ENCODE peak calls at places on chromosome 17, in nine cellular contexts. One of them, this sample, is unnamed.

GRCh38 chr17:11487469-11487868 is 110.8 kb upstream of the DNAH9 start:
- DNase-seq in neuronal stem cell: peak; percentile 53
- DNase-seq in sigmoid colon: no peak
- DNase-seq in heart right ventricle: no peak
- DNase-seq in thoracic aorta: no peak
- DNase-seq in cardiac muscle cell: no peak
- DNase-seq in uterus: no peak
- DNase-seq in CD8-positive, alpha-beta T cell: no peak
- DNase-seq in transverse colon: no peak
- DNase-seq in this sample: no peak

GRCh38 chr17:8365143-8365542 is 11.4 kb downstream of the KRABD2 start:
- DNase-seq in transverse colon: no peak
- DNase-seq in uterus: no peak
- DNase-seq in thoracic aorta: no peak
- DNase-seq in sigmoid colon: no peak
- DNase-seq in CD8-positive, alpha-beta T cell: no peak
- DNase-seq in cardiac muscle cell: peak; percentile 39
- DNase-seq in neuronal stem cell: no peak
- DNase-seq in heart right ventricle: no peak
- DNase-seq in this sample: no peak

GRCh38 chr17:74417178-74418045 is 14.5 kb upstream of the GPRC5C start:
- DNase-seq in thoracic aorta: no peak
- DNase-seq in heart right ventricle: no peak
- DNase-seq in sigmoid colon: no peak
- DNase-seq in transverse colon: peak; percentile 55
- DNase-seq in uterus: no peak
- DNase-seq in cardiac muscle cell: peak; percentile 40
- DNase-seq in CD8-positive, alpha-beta T cell: no peak
- DNase-seq in neuronal stem cell: no peak
- DNase-seq in this sample: no peak

GRCh38 chr17:63446218-63446980 is at the start of gene CYB561:
- DNase-seq in CD8-positive, alpha-beta T cell: peak; percentile 45
- DNase-seq in thoracic aorta: no peak
- DNase-seq in transverse colon: peak; percentile 91
- DNase-seq in cardiac muscle cell: peak; percentile 79
- DNase-seq in uterus: peak; percentile 77
- DNase-seq in sigmoid colon: peak; percentile 89
- DNase-seq in heart right ventricle: peak; percentile 82
- DNase-seq in neuronal stem cell: peak; percentile 62
- DNase-seq in this sample: peak; percentile 75

GRCh38 chr17:19619705-19620325 is 28.7 kb upstream of the ALDH3A2 start:
- DNase-seq in transverse colon: no peak
- DNase-seq in neuronal stem cell: no peak
- DNase-seq in thoracic aorta: no peak
- DNase-seq in heart right ventricle: no peak
- DNase-seq in sigmoid colon: no peak
- DNase-seq in cardiac muscle cell: no peak
- DNase-seq in uterus: no peak
- DNase-seq in CD8-positive, alpha-beta T cell: no peak
- DNase-seq in this sample: no peak

GRCh38 chr17:50392621-50393020 is 4.7 kb downstream of the LRRC59 start:
- DNase-seq in uterus: no peak
- DNase-seq in cardiac muscle cell: no peak
- DNase-seq in sigmoid colon: no peak
- DNase-seq in transverse colon: no peak
- DNase-seq in neuronal stem cell: no peak
- DNase-seq in thoracic aorta: no peak
- DNase-seq in CD8-positive, alpha-beta T cell: no peak
- DNase-seq in heart right ventricle: no peak
- DNase-seq in this sample: no peak

GRCh38 chr17:51439395-51440229 is 179.3 kb downstream of the UTP18 start:
- DNase-seq in transverse colon: no peak
- DNase-seq in sigmoid colon: no peak
- DNase-seq in neuronal stem cell: no peak
- DNase-seq in cardiac muscle cell: no peak
- DNase-seq in heart right ventricle: no peak
- DNase-seq in thoracic aorta: no peak
- DNase-seq in CD8-positive, alpha-beta T cell: no peak
- DNase-seq in uterus: no peak
- DNase-seq in this sample: no peak

GRCh38 chr17:81419333-81419885 is 24.2 kb downstream of the BAHCC1 start:
- DNase-seq in heart right ventricle: peak; percentile 93
- DNase-seq in neuronal stem cell: no peak
- DNase-seq in transverse colon: peak; percentile 82
- DNase-seq in uterus: peak; percentile 94
- DNase-seq in CD8-positive, alpha-beta T cell: no peak
- DNase-seq in cardiac muscle cell: peak; percentile 99
- DNase-seq in thoracic aorta: peak; percentile 87
- DNase-seq in sigmoid colon: peak; percentile 96
- DNase-seq in this sample: no peak

GRCh38 chr17:75845058-75845711 is 981 bp upstream of the UNC13D start:
- DNase-seq in neuronal stem cell: peak; percentile 59
- DNase-seq in heart right ventricle: peak; percentile 86
- DNase-seq in cardiac muscle cell: peak; percentile 69
- DNase-seq in transverse colon: peak; percentile 91
- DNase-seq in thoracic aorta: peak; percentile 76
- DNase-seq in uterus: peak; percentile 69
- DNase-seq in CD8-positive, alpha-beta T cell: peak; percentile 29
- DNase-seq in sigmoid colon: peak; percentile 90
- DNase-seq in this sample: peak; percentile 73

GRCh38 chr17:50822550-50822949 is 12.8 kb upstream of the WFIKKN2 start:
- DNase-seq in neuronal stem cell: no peak
- DNase-seq in uterus: no peak
- DNase-seq in cardiac muscle cell: no peak
- DNase-seq in transverse colon: no peak
- DNase-seq in thoracic aorta: no peak
- DNase-seq in heart right ventricle: no peak
- DNase-seq in CD8-positive, alpha-beta T cell: no peak
- DNase-seq in sigmoid colon: no peak
- DNase-seq in this sample: no peak

GRCh38 chr17:62732125-62732524 is 76.0 kb downstream of the MARCHF10 start:
- DNase-seq in sigmoid colon: no peak
- DNase-seq in cardiac muscle cell: no peak
- DNase-seq in CD8-positive, alpha-beta T cell: no peak
- DNase-seq in transverse colon: no peak
- DNase-seq in uterus: no peak
- DNase-seq in neuronal stem cell: no peak
- DNase-seq in thoracic aorta: no peak
- DNase-seq in heart right ventricle: no peak
- DNase-seq in this sample: no peak

GRCh38 chr17:27531469-27531948 is 75.3 kb downstream of the KSR1 start:
- DNase-seq in cardiac muscle cell: no peak
- DNase-seq in uterus: no peak
- DNase-seq in sigmoid colon: peak; percentile 60
- DNase-seq in CD8-positive, alpha-beta T cell: no peak
- DNase-seq in thoracic aorta: no peak
- DNase-seq in neuronal stem cell: no peak
- DNase-seq in transverse colon: no peak
- DNase-seq in heart right ventricle: no peak
- DNase-seq in this sample: no peak
- H3K4me1 ChIP-seq in cardiac muscle cell: peaks cover 26% of the 10 kb centered on the region
- H3K4me1 ChIP-seq in uterus: peaks cover 9% of the 10 kb centered on the region
- H3K4me1 ChIP-seq in sigmoid colon: peaks cover 36% of the 10 kb centered on the region
- H3K4me1 ChIP-seq in CD8-positive, alpha-beta T cell: peaks cover 4% of the 10 kb centered on the region
- H3K4me1 ChIP-seq in thoracic aorta: peaks cover 47% of the 10 kb centered on the region
- H3K4me1 ChIP-seq in neuronal stem cell: peaks cover 15% of the 10 kb centered on the region
- H3K4me1 ChIP-seq in transverse colon: peaks cover 32% of the 10 kb centered on the region
- H3K4me1 ChIP-seq in heart right ventricle: peaks cover 9% of the 10 kb centered on the region
- H3K4me1 ChIP-seq in this sample: peaks cover 5% of the 10 kb centered on the region

DNA sequence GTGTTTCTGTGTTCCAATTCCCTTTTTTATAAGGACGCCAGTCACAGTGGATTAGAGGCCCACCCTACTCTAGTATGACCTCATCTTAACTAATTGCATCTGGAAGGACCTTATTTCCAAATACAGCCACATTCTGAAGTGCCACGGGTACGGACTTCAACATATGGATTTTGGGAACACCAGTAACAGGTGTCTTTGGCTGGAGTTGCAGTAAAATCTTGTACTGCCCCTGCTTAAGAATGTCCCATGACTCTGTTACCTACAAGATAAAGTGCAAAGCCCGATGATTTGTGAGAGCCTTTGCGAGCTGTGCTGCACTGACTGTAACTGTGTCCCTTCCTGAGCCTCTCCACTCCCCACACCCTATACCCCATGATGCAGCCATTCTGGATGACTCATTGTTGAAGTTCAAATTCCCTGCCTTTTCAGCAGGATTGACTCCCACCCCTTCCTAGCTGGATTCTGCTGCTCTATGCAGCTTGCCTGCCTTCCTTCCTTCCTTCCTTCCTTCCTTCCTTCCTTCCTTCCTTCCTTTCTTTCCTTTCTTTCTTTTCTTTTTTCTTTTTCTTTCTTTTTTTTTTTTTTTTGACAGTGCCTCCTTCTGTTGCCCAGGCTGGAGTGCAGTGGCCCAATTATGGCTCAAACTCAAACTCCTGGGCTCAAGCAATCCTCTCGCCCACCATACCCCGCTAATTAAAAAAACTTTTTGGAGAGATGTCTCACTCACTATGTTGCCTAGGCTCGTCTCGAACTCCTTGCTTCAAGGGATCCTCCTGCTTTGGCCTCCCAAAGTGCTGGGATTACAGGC is 2.1 kb downstream of the HCRT start:
- DNase-seq in transverse colon: no peak
- DNase-seq in sigmoid colon: no peak
- DNase-seq in heart right ventricle: no peak
- DNase-seq in thoracic aorta: no peak
- DNase-seq in CD8-positive, alpha-beta T cell: no peak
- DNase-seq in neuronal stem cell: no peak
- DNase-seq in uterus: no peak
- DNase-seq in cardiac muscle cell: peak; percentile 20
- DNase-seq in this sample: no peak
- H3K27ac ChIP-seq in transverse colon: peak overlapping the region; percentile 86
- H3K27ac ChIP-seq in sigmoid colon: peak overlapping the region; percentile 65
- H3K27ac ChIP-seq in heart right ventricle: peak overlapping the region; percentile 76
- H3K27ac ChIP-seq in thoracic aorta: peak overlapping the region; percentile 64
- H3K27ac ChIP-seq in CD8-positive, alpha-beta T cell: peak overlapping the region; percentile 42
- H3K27ac ChIP-seq in neuronal stem cell: no peak overlapping the region
- H3K27ac ChIP-seq in uterus: no peak overlapping the region
- H3K27ac ChIP-seq in cardiac muscle cell: no peak overlapping the region
- H3K27ac ChIP-seq in this sample: peak overlapping the region; percentile 72

GRCh38 chr17:27078296-27078695 is 215.6 kb upstream of the WSB1 start:
- DNase-seq in sigmoid colon: no peak
- DNase-seq in neuronal stem cell: no peak
- DNase-seq in uterus: no peak
- DNase-seq in thoracic aorta: no peak
- DNase-seq in CD8-positive, alpha-beta T cell: no peak
- DNase-seq in transverse colon: no peak
- DNase-seq in cardiac muscle cell: no peak
- DNase-seq in heart right ventricle: no peak
- DNase-seq in this sample: no peak

GRCh38 chr17:27070836-27071235 is 223.1 kb upstream of the WSB1 start:
- DNase-seq in CD8-positive, alpha-beta T cell: no peak
- DNase-seq in sigmoid colon: no peak
- DNase-seq in cardiac muscle cell: no peak
- DNase-seq in transverse colon: no peak
- DNase-seq in thoracic aorta: no peak
- DNase-seq in heart right ventricle: no peak
- DNase-seq in neuronal stem cell: no peak
- DNase-seq in uterus: no peak
- DNase-seq in this sample: no peak

GRCh38 chr17:27076814-27077213 is 217.1 kb upstream of the WSB1 start:
- DNase-seq in CD8-positive, alpha-beta T cell: no peak
- DNase-seq in sigmoid colon: no peak
- DNase-seq in thoracic aorta: no peak
- DNase-seq in neuronal stem cell: no peak
- DNase-seq in uterus: no peak
- DNase-seq in cardiac muscle cell: no peak
- DNase-seq in heart right ventricle: no peak
- DNase-seq in transverse colon: no peak
- DNase-seq in this sample: no peak

GRCh38 chr17:27069842-27070508 is 223.9 kb upstream of the WSB1 start:
- DNase-seq in transverse colon: no peak
- DNase-seq in CD8-positive, alpha-beta T cell: no peak
- DNase-seq in uterus: no peak
- DNase-seq in sigmoid colon: no peak
- DNase-seq in cardiac muscle cell: no peak
- DNase-seq in neuronal stem cell: no peak
- DNase-seq in heart right ventricle: no peak
- DNase-seq in thoracic aorta: no peak
- DNase-seq in this sample: no peak

DNA sequence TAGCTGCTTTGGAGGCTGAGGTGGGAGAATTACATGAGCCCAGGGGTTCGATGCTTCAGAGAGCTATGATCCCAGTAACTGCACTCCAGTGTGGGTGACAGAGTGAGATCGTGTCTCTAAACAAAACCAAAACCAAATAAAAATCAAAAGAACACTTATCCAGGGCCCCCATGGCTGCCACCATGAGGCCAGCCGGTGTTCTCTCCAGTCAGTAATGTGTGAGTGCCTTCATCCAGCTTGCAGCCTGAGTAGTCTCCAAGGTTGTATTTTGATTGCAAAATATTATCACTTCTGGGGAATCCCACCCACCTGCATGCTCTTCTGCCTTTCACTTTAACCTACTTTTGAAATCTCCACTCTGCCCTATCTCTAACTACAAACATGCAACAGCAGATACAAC is 221.0 kb upstream of the WSB1 start:
- DNase-seq in uterus: no peak
- DNase-seq in thoracic aorta: no peak
- DNase-seq in neuronal stem cell: no peak
- DNase-seq in CD8-positive, alpha-beta T cell: no peak
- DNase-seq in sigmoid colon: no peak
- DNase-seq in transverse colon: no peak
- DNase-seq in heart right ventricle: no peak
- DNase-seq in cardiac muscle cell: no peak
- DNase-seq in this sample: no peak
- H3K9me3 ChIP-seq in uterus: no peaks in the 10 kb centered on the region
- H3K9me3 ChIP-seq in thoracic aorta: no peaks in the 10 kb centered on the region
- H3K9me3 ChIP-seq in neuronal stem cell: no peaks in the 10 kb centered on the region
- H3K9me3 ChIP-seq in CD8-positive, alpha-beta T cell: no peaks in the 10 kb centered on the region
- H3K9me3 ChIP-seq in sigmoid colon: peaks cover 5% of the 10 kb centered on the region
- H3K9me3 ChIP-seq in transverse colon: no peaks in the 10 kb centered on the region
- H3K9me3 ChIP-seq in heart right ventricle: no peaks in the 10 kb centered on the region
- H3K9me3 ChIP-seq in cardiac muscle cell: no peaks in the 10 kb centered on the region
- H3K9me3 ChIP-seq in this sample: no peaks in the 10 kb centered on the region

GRCh38 chr17:45425984-45426413 is 6.7 kb downstream of the ARHGAP27 start:
- DNase-seq in transverse colon: no peak
- DNase-seq in sigmoid colon: no peak
- DNase-seq in neuronal stem cell: no peak
- DNase-seq in heart right ventricle: no peak
- DNase-seq in cardiac muscle cell: no peak
- DNase-seq in CD8-positive, alpha-beta T cell: no peak
- DNase-seq in uterus: no peak
- DNase-seq in thoracic aorta: no peak
- DNase-seq in this sample: no peak

GRCh38 chr17:45426561-45426960 is 6.1 kb downstream of the ARHGAP27 start:
- DNase-seq in neuronal stem cell: no peak
- DNase-seq in heart right ventricle: no peak
- DNase-seq in transverse colon: no peak
- DNase-seq in uterus: no peak
- DNase-seq in cardiac muscle cell: no peak
- DNase-seq in sigmoid colon: no peak
- DNase-seq in thoracic aorta: no peak
- DNase-seq in CD8-positive, alpha-beta T cell: no peak
- DNase-seq in this sample: no peak

GRCh38 chr17:45428050-45428953 is 4.4 kb downstream of the ARHGAP27 start:
- DNase-seq in transverse colon: peak; percentile 84
- DNase-seq in neuronal stem cell: no peak
- DNase-seq in cardiac muscle cell: peak; percentile 67
- DNase-seq in heart right ventricle: peak; percentile 76
- DNase-seq in sigmoid colon: peak; percentile 78
- DNase-seq in uterus: peak; percentile 64
- DNase-seq in thoracic aorta: no peak
- DNase-seq in CD8-positive, alpha-beta T cell: peak; percentile 74
- DNase-seq in this sample: peak; percentile 84

GRCh38 chr17:45428954-45429337 is 3.7 kb downstream of the ARHGAP27 start:
- DNase-seq in CD8-positive, alpha-beta T cell: no peak
- DNase-seq in heart right ventricle: no peak
- DNase-seq in cardiac muscle cell: no peak
- DNase-seq in transverse colon: no peak
- DNase-seq in neuronal stem cell: no peak
- DNase-seq in thoracic aorta: no peak
- DNase-seq in uterus: no peak
- DNase-seq in sigmoid colon: no peak
- DNase-seq in this sample: no peak

GRCh38 chr17:45427181-45427835 is 5.4 kb downstream of the ARHGAP27 start:
- DNase-seq in thoracic aorta: no peak
- DNase-seq in uterus: no peak
- DNase-seq in transverse colon: no peak
- DNase-seq in CD8-positive, alpha-beta T cell: no peak
- DNase-seq in heart right ventricle: no peak
- DNase-seq in neuronal stem cell: no peak
- DNase-seq in sigmoid colon: no peak
- DNase-seq in cardiac muscle cell: no peak
- DNase-seq in this sample: no peak
- H3K4me1 ChIP-seq in thoracic aorta: peaks cover 37% of the 10 kb centered on the region
- H3K4me1 ChIP-seq in uterus: peaks cover 28% of the 10 kb centered on the region
- H3K4me1 ChIP-seq in transverse colon: peaks cover 30% of the 10 kb centered on the region
- H3K4me1 ChIP-seq in CD8-positive, alpha-beta T cell: peaks cover 20% of the 10 kb centered on the region
- H3K4me1 ChIP-seq in heart right ventricle: peaks cover 42% of the 10 kb centered on the region
- H3K4me1 ChIP-seq in neuronal stem cell: peaks cover 13% of the 10 kb centered on the region
- H3K4me1 ChIP-seq in sigmoid colon: peaks cover 46% of the 10 kb centered on the region
- H3K4me1 ChIP-seq in cardiac muscle cell: peaks cover 5% of the 10 kb centered on the region
- H3K4me1 ChIP-seq in this sample: peaks cover 19% of the 10 kb centered on the region

This sample was measured in CD4-positive, alpha-beta memory T cell.